ENCODE peak calls at places on chromosomes 4 and X, in seven cellular contexts. One of them, this sample, is unnamed.
A peak's percentile ranks its signal among the peaks of the same experiment; 100 is the strongest.

GRCh38 chr4:146439999-146440398 is 81.7 kb downstream of the SLC10A7 start:
- DNase-seq in HCT116: no peak
- DNase-seq in CD8-positive, alpha-beta T cell: no peak
- DNase-seq in adipocyte: no peak
- DNase-seq in ovary: no peak
- DNase-seq in heart left ventricle: no peak
- DNase-seq in uterus: no peak
- DNase-seq in this sample: no peak

GRCh38 chr4:72971572-72971971 is 97.9 kb downstream of the COX18 start:
- DNase-seq in HCT116: no peak
- DNase-seq in CD8-positive, alpha-beta T cell: no peak
- DNase-seq in adipocyte: peak; percentile 60
- DNase-seq in ovary: no peak
- DNase-seq in heart left ventricle: no peak
- DNase-seq in uterus: no peak
- DNase-seq in this sample: peak; percentile 81

GRCh38 chrX:1178580-1179057 is 33.8 kb downstream of the CRLF2 start:
- DNase-seq in HCT116: no peak
- DNase-seq in CD8-positive, alpha-beta T cell: peak; percentile 47
- DNase-seq in adipocyte: peak; percentile 24
- DNase-seq in ovary: no peak
- DNase-seq in heart left ventricle: no peak
- DNase-seq in uterus: no peak
- DNase-seq in this sample: peak; percentile 30

GRCh38 chr4:159006202-159006601 is 96.7 kb upstream of the RAPGEF2 start:
- DNase-seq in HCT116: peak; percentile 75
- DNase-seq in CD8-positive, alpha-beta T cell: no peak
- DNase-seq in adipocyte: no peak
- DNase-seq in ovary: no peak
- DNase-seq in heart left ventricle: no peak
- DNase-seq in uterus: no peak
- DNase-seq in this sample: no peak

GRCh38 chr4:1248262-1249147 is at the start of gene CTBP1:
- DNase-seq in HCT116: peak; percentile 59
- DNase-seq in CD8-positive, alpha-beta T cell: peak; percentile 94
- DNase-seq in adipocyte: peak; percentile 94
- DNase-seq in ovary: peak; percentile 80
- DNase-seq in heart left ventricle: peak; percentile 84
- DNase-seq in uterus: peak; percentile 84
- DNase-seq in this sample: peak; percentile 59

GRCh38 chr4:150135134-150135773 is 57.0 kb downstream of the DCLK2 start:
- DNase-seq in HCT116: no peak
- DNase-seq in CD8-positive, alpha-beta T cell: no peak
- DNase-seq in adipocyte: no peak
- DNase-seq in ovary: no peak
- DNase-seq in heart left ventricle: no peak
- DNase-seq in uterus: no peak
- DNase-seq in this sample: no peak

GRCh38 chr4:177596035-177596434 is 153.8 kb upstream of the AGA start:
- DNase-seq in HCT116: peak; percentile 76
- DNase-seq in CD8-positive, alpha-beta T cell: no peak
- DNase-seq in adipocyte: peak; percentile 81
- DNase-seq in ovary: no peak
- DNase-seq in heart left ventricle: no peak
- DNase-seq in uterus: no peak
- DNase-seq in this sample: peak; percentile 56

GRCh38 chr4:157300678-157301077 is 80.2 kb downstream of the GRIA2 start:
- DNase-seq in HCT116: no peak
- DNase-seq in CD8-positive, alpha-beta T cell: no peak
- DNase-seq in adipocyte: no peak
- DNase-seq in ovary: no peak
- DNase-seq in heart left ventricle: no peak
- DNase-seq in uterus: no peak
- DNase-seq in this sample: no peak

GRCh38 chr4:10082047-10082446 is 34.6 kb downstream of the WDR1 start:
- DNase-seq in HCT116: no peak
- DNase-seq in CD8-positive, alpha-beta T cell: peak; percentile 39
- DNase-seq in adipocyte: no peak
- DNase-seq in ovary: peak; percentile 9
- DNase-seq in heart left ventricle: peak; percentile 4
- DNase-seq in uterus: no peak
- DNase-seq in this sample: no peak

GRCh38 chrX:145817299-145817665 is 347 bp upstream of the SLITRK2 start:
- DNase-seq in HCT116: no peak
- DNase-seq in CD8-positive, alpha-beta T cell: no peak
- DNase-seq in adipocyte: no peak
- DNase-seq in ovary: no peak
- DNase-seq in heart left ventricle: no peak
- DNase-seq in uterus: peak; percentile 18
- DNase-seq in this sample: no peak

GRCh38 chr4:24836843-24837242 is 41.5 kb downstream of the SOD3 start:
- DNase-seq in HCT116: no peak
- DNase-seq in CD8-positive, alpha-beta T cell: no peak
- DNase-seq in adipocyte: no peak
- DNase-seq in ovary: no peak
- DNase-seq in heart left ventricle: no peak
- DNase-seq in uterus: no peak
- DNase-seq in this sample: no peak

GRCh38 chrX:51743179-51743957 is at the start of gene GSPT2:
- DNase-seq in HCT116: no peak
- DNase-seq in CD8-positive, alpha-beta T cell: peak; percentile 70
- DNase-seq in adipocyte: peak; percentile 75
- DNase-seq in ovary: peak; percentile 66
- DNase-seq in heart left ventricle: peak; percentile 72
- DNase-seq in uterus: peak; percentile 63
- DNase-seq in this sample: peak; percentile 45

GRCh38 chrX:102516314-102516936 is at the start of gene TMSB15A:
- DNase-seq in HCT116: no peak
- DNase-seq in CD8-positive, alpha-beta T cell: peak; percentile 63
- DNase-seq in adipocyte: peak; percentile 71
- DNase-seq in ovary: peak; percentile 79
- DNase-seq in heart left ventricle: peak; percentile 45
- DNase-seq in uterus: peak; percentile 72
- DNase-seq in this sample: peak; percentile 67

GRCh38 chrX:40694833-40695232 is 40.5 kb downstream of the MED14 start:
- DNase-seq in HCT116: no peak
- DNase-seq in CD8-positive, alpha-beta T cell: no peak
- DNase-seq in adipocyte: no peak
- DNase-seq in ovary: no peak
- DNase-seq in heart left ventricle: no peak
- DNase-seq in uterus: no peak
- DNase-seq in this sample: no peak

GRCh38 chrX:44223150-44223549 is 120.3 kb downstream of the EFHC2 start:
- DNase-seq in HCT116: peak; percentile 16
- DNase-seq in CD8-positive, alpha-beta T cell: no peak
- DNase-seq in adipocyte: peak; percentile 15
- DNase-seq in ovary: peak; percentile 53
- DNase-seq in heart left ventricle: no peak
- DNase-seq in uterus: no peak
- DNase-seq in this sample: no peak

GRCh38 chr4:41384992-41385391 is 128.3 kb downstream of the UCHL1 start:
- DNase-seq in HCT116: no peak
- DNase-seq in CD8-positive, alpha-beta T cell: no peak
- DNase-seq in adipocyte: no peak
- DNase-seq in ovary: peak; percentile 69
- DNase-seq in heart left ventricle: peak; percentile 83
- DNase-seq in uterus: peak; percentile 37
- DNase-seq in this sample: no peak

GRCh38 chr4:126023946-126024345 is 709.2 kb downstream of the FAT4 start:
- DNase-seq in HCT116: no peak
- DNase-seq in CD8-positive, alpha-beta T cell: no peak
- DNase-seq in adipocyte: peak; percentile 53
- DNase-seq in ovary: no peak
- DNase-seq in heart left ventricle: no peak
- DNase-seq in uterus: no peak
- DNase-seq in this sample: no peak

GRCh38 chr4:81453024-81453423 is 18.7 kb downstream of the RASGEF1B start:
- DNase-seq in HCT116: no peak
- DNase-seq in CD8-positive, alpha-beta T cell: no peak
- DNase-seq in adipocyte: no peak
- DNase-seq in ovary: no peak
- DNase-seq in heart left ventricle: no peak
- DNase-seq in uterus: no peak
- DNase-seq in this sample: no peak

GRCh38 chrX:151825927-151826471 is 86.7 kb upstream of the MAGEA4 start:
- DNase-seq in HCT116: no peak
- DNase-seq in CD8-positive, alpha-beta T cell: no peak
- DNase-seq in adipocyte: peak; percentile 91
- DNase-seq in ovary: no peak
- DNase-seq in heart left ventricle: no peak
- DNase-seq in uterus: peak; percentile 22
- DNase-seq in this sample: no peak

GRCh38 chrX:54920610-54921426 is at the start of gene TRO:
- DNase-seq in HCT116: no peak
- DNase-seq in CD8-positive, alpha-beta T cell: no peak
- DNase-seq in adipocyte: peak; percentile 56
- DNase-seq in ovary: no peak
- DNase-seq in heart left ventricle: no peak
- DNase-seq in uterus: peak; percentile 22
- DNase-seq in this sample: no peak

GRCh38 chr4:74632634-74633033 is 161.7 kb downstream of the BTC start:
- DNase-seq in HCT116: peak; percentile 95
- DNase-seq in CD8-positive, alpha-beta T cell: no peak
- DNase-seq in adipocyte: peak; percentile 77
- DNase-seq in ovary: no peak
- DNase-seq in heart left ventricle: peak; percentile 11
- DNase-seq in uterus: no peak
- DNase-seq in this sample: no peak

GRCh38 chrX:13102636-13103035 is 58.2 kb upstream of the FAM9C start:
- DNase-seq in HCT116: no peak
- DNase-seq in CD8-positive, alpha-beta T cell: no peak
- DNase-seq in adipocyte: peak; percentile 31
- DNase-seq in ovary: no peak
- DNase-seq in heart left ventricle: no peak
- DNase-seq in uterus: no peak
- DNase-seq in this sample: peak; percentile 18

DNA sequence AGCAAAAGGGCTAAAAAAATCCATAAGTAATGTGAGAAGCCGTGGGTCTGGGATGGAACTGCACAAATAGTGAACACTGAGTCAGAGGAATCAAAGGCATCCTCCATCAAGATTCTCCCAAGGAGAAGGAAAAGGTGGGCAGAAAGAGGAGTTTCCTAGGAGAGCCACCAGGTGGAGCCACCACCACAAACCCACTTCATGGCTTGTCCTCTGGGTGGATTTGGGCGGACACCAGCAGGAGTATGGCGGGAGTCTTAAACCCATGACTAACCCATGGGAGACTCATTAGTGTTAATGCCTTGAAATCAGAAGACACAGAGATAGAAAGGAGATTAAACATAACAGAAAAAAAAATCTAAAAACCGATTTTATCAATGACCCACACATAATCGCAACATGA is 147.7 kb downstream of the SH3KBP1 start:
- DNase-seq in HCT116: peak; percentile 32
- DNase-seq in CD8-positive, alpha-beta T cell: peak; percentile 61
- DNase-seq in adipocyte: peak; percentile 67
- DNase-seq in ovary: peak; percentile 55
- DNase-seq in heart left ventricle: peak; percentile 55
- DNase-seq in uterus: peak; percentile 43
- DNase-seq in this sample: peak; percentile 64
- H3K4me1 ChIP-seq in HCT116: no peaks in the 10 kb centered on the region
- H3K4me1 ChIP-seq in CD8-positive, alpha-beta T cell: peaks cover 60% of the 10 kb centered on the region
- H3K4me1 ChIP-seq in adipocyte: no peaks in the 10 kb centered on the region
- H3K4me1 ChIP-seq in ovary: no peaks in the 10 kb centered on the region
- H3K4me1 ChIP-seq in heart left ventricle: no peaks in the 10 kb centered on the region
- H3K4me1 ChIP-seq in uterus: no peaks in the 10 kb centered on the region
- H3K4me1 ChIP-seq in this sample: no peaks in the 10 kb centered on the region

GRCh38 chr4:20317424-20317985 is 65.8 kb downstream of the SLIT2 start:
- DNase-seq in HCT116: no peak
- DNase-seq in CD8-positive, alpha-beta T cell: no peak
- DNase-seq in adipocyte: peak; percentile 27
- DNase-seq in ovary: no peak
- DNase-seq in heart left ventricle: no peak
- DNase-seq in uterus: no peak
- DNase-seq in this sample: no peak
- H3K4me1 ChIP-seq in HCT116: no peaks in the 10 kb centered on the region
- H3K4me1 ChIP-seq in CD8-positive, alpha-beta T cell: no peaks in the 10 kb centered on the region
- H3K4me1 ChIP-seq in adipocyte: peaks cover 34% of the 10 kb centered on the region
- H3K4me1 ChIP-seq in ovary: no peaks in the 10 kb centered on the region
- H3K4me1 ChIP-seq in heart left ventricle: no peaks in the 10 kb centered on the region
- H3K4me1 ChIP-seq in uterus: no peaks in the 10 kb centered on the region
- H3K4me1 ChIP-seq in this sample: peaks cover 15% of the 10 kb centered on the region

GRCh38 chr4:2808001-2808400 is 15.1 kb downstream of the SH3BP2 start:
- DNase-seq in HCT116: no peak
- DNase-seq in CD8-positive, alpha-beta T cell: no peak
- DNase-seq in adipocyte: no peak
- DNase-seq in ovary: no peak
- DNase-seq in heart left ventricle: no peak
- DNase-seq in uterus: no peak
- DNase-seq in this sample: no peak

GRCh38 chr4:2812600-2812932 is 19.7 kb downstream of the SH3BP2 start:
- DNase-seq in HCT116: no peak
- DNase-seq in CD8-positive, alpha-beta T cell: no peak
- DNase-seq in adipocyte: no peak
- DNase-seq in ovary: no peak
- DNase-seq in heart left ventricle: no peak
- DNase-seq in uterus: no peak
- DNase-seq in this sample: peak; percentile 8

GRCh38 chr4:2807571-2807970 is 14.7 kb downstream of the SH3BP2 start:
- DNase-seq in HCT116: no peak
- DNase-seq in CD8-positive, alpha-beta T cell: no peak
- DNase-seq in adipocyte: no peak
- DNase-seq in ovary: no peak
- DNase-seq in heart left ventricle: no peak
- DNase-seq in uterus: no peak
- DNase-seq in this sample: no peak

GRCh38 chr4:2811830-2812599 is 19.1 kb downstream of the SH3BP2 start:
- DNase-seq in HCT116: peak; percentile 16
- DNase-seq in CD8-positive, alpha-beta T cell: peak; percentile 78
- DNase-seq in adipocyte: peak; percentile 22
- DNase-seq in ovary: peak; percentile 51
- DNase-seq in heart left ventricle: peak; percentile 77
- DNase-seq in uterus: no peak
- DNase-seq in this sample: peak; percentile 78

DNA sequence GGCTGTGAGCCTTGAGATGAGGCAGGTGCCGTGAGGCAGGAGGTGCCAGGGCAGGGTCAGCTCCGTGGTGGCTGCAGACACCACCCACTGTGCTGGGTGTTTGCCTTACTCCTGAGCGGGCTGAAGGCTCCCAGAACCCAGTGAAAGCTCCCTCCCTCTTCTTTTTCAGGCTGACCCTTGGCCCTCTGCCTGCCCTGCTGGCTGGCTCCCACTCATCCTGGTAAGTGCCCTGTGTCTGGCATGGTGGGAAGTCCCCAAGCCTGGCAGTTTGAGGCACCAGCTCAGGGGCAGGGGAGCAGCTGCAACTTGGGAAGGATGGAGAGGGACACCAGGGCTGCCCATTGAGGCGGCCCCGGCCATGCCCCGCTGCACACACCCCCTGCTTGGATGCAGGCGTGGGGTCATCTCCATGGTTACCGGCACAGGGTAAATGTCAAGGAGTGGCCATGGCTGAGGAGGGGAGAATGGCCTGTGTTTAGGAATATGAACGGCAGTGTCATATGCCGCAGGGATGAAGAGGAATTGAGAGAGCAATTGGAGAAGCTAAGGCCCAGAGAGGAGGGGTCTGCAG is 16.8 kb downstream of the SH3BP2 start:
- DNase-seq in HCT116: no peak
- DNase-seq in CD8-positive, alpha-beta T cell: no peak
- DNase-seq in adipocyte: no peak
- DNase-seq in ovary: no peak
- DNase-seq in heart left ventricle: no peak
- DNase-seq in uterus: no peak
- DNase-seq in this sample: no peak
- H3K4me1 ChIP-seq in HCT116: peaks cover 25% of the 10 kb centered on the region
- H3K4me1 ChIP-seq in CD8-positive, alpha-beta T cell: peaks cover 26% of the 10 kb centered on the region
- H3K4me1 ChIP-seq in adipocyte: peaks cover 46% of the 10 kb centered on the region
- H3K4me1 ChIP-seq in ovary: peaks cover 29% of the 10 kb centered on the region
- H3K4me1 ChIP-seq in heart left ventricle: peaks cover 69% of the 10 kb centered on the region
- H3K4me1 ChIP-seq in uterus: peaks cover 7% of the 10 kb centered on the region
- H3K4me1 ChIP-seq in this sample: peaks cover 17% of the 10 kb centered on the region

GRCh38 chr4:40196260-40196659 is 571 bp upstream of the RHOH start:
- DNase-seq in HCT116: no peak
- DNase-seq in CD8-positive, alpha-beta T cell: no peak
- DNase-seq in adipocyte: no peak
- DNase-seq in ovary: no peak
- DNase-seq in heart left ventricle: no peak
- DNase-seq in uterus: no peak
- DNase-seq in this sample: no peak
- H3K4me1 ChIP-seq in HCT116: no peaks in the 10 kb centered on the region
- H3K4me1 ChIP-seq in CD8-positive, alpha-beta T cell: peaks cover 36% of the 10 kb centered on the region
- H3K4me1 ChIP-seq in adipocyte: peaks cover 5% of the 10 kb centered on the region
- H3K4me1 ChIP-seq in ovary: peaks cover 2% of the 10 kb centered on the region
- H3K4me1 ChIP-seq in heart left ventricle: no peaks in the 10 kb centered on the region
- H3K4me1 ChIP-seq in uterus: no peaks in the 10 kb centered on the region
- H3K4me1 ChIP-seq in this sample: peaks cover 5% of the 10 kb centered on the region